ENCODE peak calls at places on chromosomes 3 and 15, in seven cellular contexts. One of them, this sample, is unnamed. For H3K4me1, the result is how much of the 10 kb centered on the place peaks cover.

GRCh38 chr15:61657461-61657860 is 402.8 kb downstream of the VPS13C start:
- DNase-seq in body of pancreas: no peak
- DNase-seq in H9: no peak
- DNase-seq in lower lobe of right lung: no peak
- DNase-seq in aorta: no peak
- DNase-seq in endodermal cell: no peak
- DNase-seq in spleen: no peak
- DNase-seq in this sample: no peak

GRCh38 chr3:188323067-188323842 is 169.3 kb downstream of the LPP start:
- DNase-seq in spleen: no peak
- DNase-seq in aorta: no peak
- DNase-seq in body of pancreas: no peak
- DNase-seq in lower lobe of right lung: no peak
- DNase-seq in endodermal cell: no peak
- DNase-seq in H9: no peak
- DNase-seq in this sample: no peak

GRCh38 chr3:77563012-77563411 is 523.1 kb downstream of the ROBO2 start:
- DNase-seq in body of pancreas: no peak
- DNase-seq in endodermal cell: no peak
- DNase-seq in H9: no peak
- DNase-seq in lower lobe of right lung: no peak
- DNase-seq in spleen: no peak
- DNase-seq in aorta: no peak
- DNase-seq in this sample: no peak

GRCh38 chr3:47113669-47114365 is 50.1 kb downstream of the SETD2 start:
- DNase-seq in lower lobe of right lung: no peak
- DNase-seq in body of pancreas: no peak
- DNase-seq in aorta: no peak
- DNase-seq in H9: no peak
- DNase-seq in endodermal cell: no peak
- DNase-seq in spleen: no peak
- DNase-seq in this sample: no peak

GRCh38 chr3:64488938-64489337 is 198.9 kb downstream of the ADAMTS9 start:
- DNase-seq in body of pancreas: no peak
- DNase-seq in H9: no peak
- DNase-seq in endodermal cell: no peak
- DNase-seq in spleen: no peak
- DNase-seq in lower lobe of right lung: no peak
- DNase-seq in aorta: no peak
- DNase-seq in this sample: no peak

GRCh38 chr15:67114046-67114445 is 48.6 kb downstream of the SMAD3 start:
- DNase-seq in H9: no peak
- DNase-seq in body of pancreas: no peak
- DNase-seq in spleen: peak
- DNase-seq in endodermal cell: no peak
- DNase-seq in aorta: peak
- DNase-seq in lower lobe of right lung: no peak
- DNase-seq in this sample: no peak

GRCh38 chr3:127450331-127450730 is 140.2 kb downstream of the TPRA1 start:
- DNase-seq in body of pancreas: peak
- DNase-seq in H9: peak
- DNase-seq in spleen: peak
- DNase-seq in lower lobe of right lung: peak
- DNase-seq in endodermal cell: peak
- DNase-seq in aorta: no peak
- DNase-seq in this sample: no peak

GRCh38 chr15:58203537-58203936 is 65.4 kb downstream of the AQP9 start:
- DNase-seq in H9: no peak
- DNase-seq in lower lobe of right lung: no peak
- DNase-seq in aorta: no peak
- DNase-seq in endodermal cell: no peak
- DNase-seq in body of pancreas: no peak
- DNase-seq in spleen: no peak
- DNase-seq in this sample: no peak

GRCh38 chr3:3015472-3016089 is 94.6 kb downstream of the IL5RA start:
- DNase-seq in H9: no peak
- DNase-seq in body of pancreas: no peak
- DNase-seq in endodermal cell: no peak
- DNase-seq in aorta: no peak
- DNase-seq in spleen: no peak
- DNase-seq in lower lobe of right lung: no peak
- DNase-seq in this sample: no peak

GRCh38 chr3:105906345-105906744 is 37.5 kb upstream of the CBLB start:
- DNase-seq in lower lobe of right lung: no peak
- DNase-seq in endodermal cell: no peak
- DNase-seq in aorta: no peak
- DNase-seq in body of pancreas: no peak
- DNase-seq in H9: no peak
- DNase-seq in spleen: no peak
- DNase-seq in this sample: no peak

GRCh38 chr15:90213818-90214204 is 12.7 kb downstream of the SEMA4B start:
- DNase-seq in body of pancreas: no peak
- DNase-seq in lower lobe of right lung: no peak
- DNase-seq in endodermal cell: no peak
- DNase-seq in spleen: peak
- DNase-seq in H9: no peak
- DNase-seq in aorta: peak
- DNase-seq in this sample: no peak
- H3K4me1 ChIP-seq in body of pancreas: half or more
- H3K4me1 ChIP-seq in lower lobe of right lung: under half
- H3K4me1 ChIP-seq in endodermal cell: under half
- H3K4me1 ChIP-seq in spleen: under half
- H3K4me1 ChIP-seq in H9: under half
- H3K4me1 ChIP-seq in aorta: under half
- H3K4me1 ChIP-seq in this sample: under half

DNA sequence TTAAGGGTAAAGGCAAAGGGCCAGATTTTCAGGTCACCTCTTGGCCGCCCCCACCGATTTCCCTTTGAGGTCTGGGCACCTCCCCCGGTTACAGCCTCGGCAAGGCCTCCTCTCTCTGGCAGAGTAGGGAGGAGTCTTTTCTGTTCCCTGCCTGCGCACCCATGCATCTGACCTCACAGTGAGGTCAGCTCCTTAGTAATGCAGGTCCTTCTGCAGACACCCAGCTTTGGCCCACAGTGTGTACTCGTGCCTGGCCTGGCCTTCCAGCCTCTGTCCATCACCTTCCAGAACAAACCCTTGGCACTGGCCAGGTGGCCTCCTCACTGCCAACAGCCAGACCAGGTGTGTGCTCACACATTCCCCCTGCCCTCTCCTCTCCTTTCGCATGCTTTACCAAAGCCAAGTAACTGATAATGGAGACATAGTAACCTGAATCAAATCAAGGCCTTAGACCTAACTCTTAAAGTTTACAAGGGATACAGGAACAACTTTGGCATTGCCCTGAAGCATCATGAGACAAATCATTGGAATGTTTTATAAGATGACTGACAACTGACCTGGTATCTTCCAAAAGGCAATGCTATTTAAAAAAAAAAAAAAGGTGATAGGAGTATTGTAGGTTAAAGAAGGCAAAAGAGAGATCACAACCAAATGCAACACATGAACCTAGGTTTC is 61.3 kb downstream of the CORO2B start:
- DNase-seq in spleen: peak
- DNase-seq in H9: no peak
- DNase-seq in body of pancreas: no peak
- DNase-seq in lower lobe of right lung: no peak
- DNase-seq in endodermal cell: peak
- DNase-seq in aorta: no peak
- DNase-seq in this sample: no peak
- H3K4me1 ChIP-seq in spleen: under half
- H3K4me1 ChIP-seq in H9: under half
- H3K4me1 ChIP-seq in body of pancreas: under half
- H3K4me1 ChIP-seq in lower lobe of right lung: under half
- H3K4me1 ChIP-seq in endodermal cell: under half
- H3K4me1 ChIP-seq in aorta: under half
- H3K4me1 ChIP-seq in this sample: under half

GRCh38 chr3:133381346-133382109 is 18.3 kb upstream of the BFSP2 start:
- DNase-seq in spleen: no peak
- DNase-seq in H9: no peak
- DNase-seq in endodermal cell: no peak
- DNase-seq in body of pancreas: peak
- DNase-seq in aorta: no peak
- DNase-seq in lower lobe of right lung: no peak
- DNase-seq in this sample: no peak
- H3K4me1 ChIP-seq in spleen: under half
- H3K4me1 ChIP-seq in H9: under half
- H3K4me1 ChIP-seq in endodermal cell: under half
- H3K4me1 ChIP-seq in body of pancreas: under half
- H3K4me1 ChIP-seq in aorta: under half
- H3K4me1 ChIP-seq in lower lobe of right lung: under half
- H3K4me1 ChIP-seq in this sample: under half

GRCh38 chr3:194474675-194475074 is 12.1 kb downstream of the ATP13A3 start:
- DNase-seq in aorta: no peak
- DNase-seq in spleen: no peak
- DNase-seq in H9: no peak
- DNase-seq in endodermal cell: no peak
- DNase-seq in lower lobe of right lung: no peak
- DNase-seq in body of pancreas: no peak
- DNase-seq in this sample: no peak

GRCh38 chr3:194470615-194471014 is 16.2 kb downstream of the ATP13A3 start:
- DNase-seq in body of pancreas: no peak
- DNase-seq in aorta: no peak
- DNase-seq in spleen: no peak
- DNase-seq in H9: no peak
- DNase-seq in endodermal cell: no peak
- DNase-seq in lower lobe of right lung: no peak
- DNase-seq in this sample: no peak

GRCh38 chr3:194472290-194472920 is 14.4 kb downstream of the ATP13A3 start:
- DNase-seq in H9: no peak
- DNase-seq in body of pancreas: no peak
- DNase-seq in lower lobe of right lung: no peak
- DNase-seq in spleen: no peak
- DNase-seq in aorta: no peak
- DNase-seq in endodermal cell: no peak
- DNase-seq in this sample: peak

GRCh38 chr3:194469977-194470376 is 16.8 kb downstream of the ATP13A3 start:
- DNase-seq in body of pancreas: no peak
- DNase-seq in aorta: no peak
- DNase-seq in spleen: no peak
- DNase-seq in H9: no peak
- DNase-seq in lower lobe of right lung: no peak
- DNase-seq in endodermal cell: no peak
- DNase-seq in this sample: no peak

DNA sequence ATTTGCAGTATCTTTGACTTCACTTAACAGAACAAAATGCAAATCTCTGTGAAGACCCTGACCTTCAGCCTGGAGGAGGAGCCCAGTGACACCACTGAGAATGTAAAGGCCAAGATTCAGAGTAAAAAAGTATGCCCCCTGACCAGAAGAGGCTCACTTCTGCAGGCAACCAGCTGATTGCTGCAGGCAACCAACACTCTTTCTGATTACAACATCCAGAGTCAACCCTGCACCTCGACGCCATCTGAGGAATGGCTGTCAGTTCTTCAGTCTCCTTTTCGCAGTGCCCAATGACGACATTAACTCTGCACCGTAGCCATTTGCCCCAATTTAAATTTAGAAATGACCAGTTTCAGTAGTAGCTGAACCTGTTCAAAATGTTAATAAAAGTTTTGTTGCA is 14.9 kb downstream of the ATP13A3 start:
- DNase-seq in lower lobe of right lung: no peak
- DNase-seq in H9: no peak
- DNase-seq in body of pancreas: no peak
- DNase-seq in endodermal cell: no peak
- DNase-seq in aorta: no peak
- DNase-seq in spleen: no peak
- DNase-seq in this sample: no peak
- H3K4me1 ChIP-seq in lower lobe of right lung: under half
- H3K4me1 ChIP-seq in H9: under half
- H3K4me1 ChIP-seq in body of pancreas: under half
- H3K4me1 ChIP-seq in endodermal cell: under half
- H3K4me1 ChIP-seq in aorta: under half
- H3K4me1 ChIP-seq in spleen: under half
- H3K4me1 ChIP-seq in this sample: under half

GRCh38 chr15:98718426-98719168 is 70.3 kb downstream of the IGF1R start:
- DNase-seq in lower lobe of right lung: no peak
- DNase-seq in H9: no peak
- DNase-seq in endodermal cell: no peak
- DNase-seq in body of pancreas: no peak
- DNase-seq in spleen: no peak
- DNase-seq in aorta: no peak
- DNase-seq in this sample: no peak
- H3K4me1 ChIP-seq in lower lobe of right lung: half or more
- H3K4me1 ChIP-seq in H9: under half
- H3K4me1 ChIP-seq in endodermal cell: under half
- H3K4me1 ChIP-seq in body of pancreas: half or more
- H3K4me1 ChIP-seq in spleen: under half
- H3K4me1 ChIP-seq in aorta: under half
- H3K4me1 ChIP-seq in this sample: half or more

GRCh38 chr3:157530637-157531300 is 27.6 kb upstream of the VEPH1 start:
- DNase-seq in lower lobe of right lung: no peak
- DNase-seq in aorta: no peak
- DNase-seq in endodermal cell: no peak
- DNase-seq in body of pancreas: no peak
- DNase-seq in spleen: no peak
- DNase-seq in H9: no peak
- DNase-seq in this sample: no peak

GRCh38 chr3:157532529-157533297 is 29.5 kb upstream of the VEPH1 start:
- DNase-seq in endodermal cell: peak
- DNase-seq in spleen: no peak
- DNase-seq in H9: peak
- DNase-seq in aorta: no peak
- DNase-seq in body of pancreas: no peak
- DNase-seq in lower lobe of right lung: no peak
- DNase-seq in this sample: no peak

GRCh38 chr3:157533298-157533870 is 30.2 kb upstream of the VEPH1 start:
- DNase-seq in body of pancreas: no peak
- DNase-seq in H9: no peak
- DNase-seq in spleen: no peak
- DNase-seq in lower lobe of right lung: no peak
- DNase-seq in endodermal cell: no peak
- DNase-seq in aorta: no peak
- DNase-seq in this sample: no peak

GRCh38 chr3:157531301-157531660 is 28.1 kb upstream of the VEPH1 start:
- DNase-seq in aorta: no peak
- DNase-seq in body of pancreas: no peak
- DNase-seq in spleen: no peak
- DNase-seq in H9: no peak
- DNase-seq in lower lobe of right lung: no peak
- DNase-seq in endodermal cell: no peak
- DNase-seq in this sample: no peak

GRCh38 chr3:157531771-157532170 is 28.6 kb upstream of the VEPH1 start:
- DNase-seq in body of pancreas: no peak
- DNase-seq in endodermal cell: no peak
- DNase-seq in lower lobe of right lung: no peak
- DNase-seq in aorta: no peak
- DNase-seq in spleen: no peak
- DNase-seq in H9: no peak
- DNase-seq in this sample: no peak
- H3K4me1 ChIP-seq in body of pancreas: under half
- H3K4me1 ChIP-seq in endodermal cell: under half
- H3K4me1 ChIP-seq in lower lobe of right lung: under half
- H3K4me1 ChIP-seq in aorta: under half
- H3K4me1 ChIP-seq in spleen: under half
- H3K4me1 ChIP-seq in H9: under half
- H3K4me1 ChIP-seq in this sample: under half

GRCh38 chr3:133589503-133589902 is 16.0 kb downstream of the CDV3 start:
- DNase-seq in H9: no peak
- DNase-seq in aorta: no peak
- DNase-seq in lower lobe of right lung: no peak
- DNase-seq in body of pancreas: no peak
- DNase-seq in endodermal cell: no peak
- DNase-seq in spleen: no peak
- DNase-seq in this sample: no peak
- H3K4me1 ChIP-seq in H9: under half
- H3K4me1 ChIP-seq in aorta: under half
- H3K4me1 ChIP-seq in lower lobe of right lung: under half
- H3K4me1 ChIP-seq in body of pancreas: under half
- H3K4me1 ChIP-seq in endodermal cell: under half
- H3K4me1 ChIP-seq in spleen: under half
- H3K4me1 ChIP-seq in this sample: under half